ENCODE peak calls at places on chromosomes 11 and 22, in nine cellular contexts. Y is heart left ventricle, T is body of pancreas, W is H1, C is ovary, B is transverse colon, N is HCT116, M is IMR-90, S is suprapubic skin. U is an unnamed sample.

GRCh38 chr11:8593935-8594909 is at the start of gene STK33:
- DNase-seq in N (peak; percentile 34), M (no peak), S (no peak), Y (peak; percentile 68), B (peak; percentile 63), C (peak; percentile 54), T (peak; percentile 75), W (peak; percentile 27), U (peak; percentile 66)

GRCh38 chr22:49329636-49330035 is 498.0 kb downstream of the BRD1 start:
- DNase-seq in S (no peak), M (no peak), B (no peak), Y (no peak), C (no peak), W (no peak), T (no peak), N (no peak), U (peak; percentile 4)

GRCh38 chr22:18110194-18110943 is at the start of gene TUBA8:
- DNase-seq in N (no peak), M (peak; percentile 16), Y (peak; percentile 46), B (peak; percentile 25), S (peak; percentile 73), C (peak; percentile 53), W (no peak), T (peak; percentile 55), U (peak; percentile 75)

GRCh38 chr22:22591348-22592299 is 32.6 kb upstream of the PRAME start:
- DNase-seq in N (no peak), M (peak; percentile 13), W (no peak), Y (no peak), B (no peak), T (no peak), C (no peak), S (no peak), U (no peak)

GRCh38 chr11:10450451-10451398 is 4.3 kb upstream of the AMPD3 start:
- DNase-seq in C (peak; percentile 21), N (peak; percentile 62), M (no peak), Y (no peak), B (peak; percentile 78), W (peak; percentile 49), T (peak; percentile 77), S (no peak), U (peak; percentile 74)

GRCh38 chr11:55852141-55852540 is 13.6 kb downstream of the OR5D16 start:
- DNase-seq in N (no peak), S (no peak), T (no peak), W (no peak), C (no peak), Y (no peak), B (no peak), M (no peak), U (no peak)

GRCh38 chr11:102085864-102086551 is 24.2 kb upstream of the YAP1 start:
- DNase-seq in T (no peak), W (no peak), Y (no peak), N (peak; percentile 35), M (peak; percentile 39), B (no peak), C (no peak), S (no peak), U (no peak)

GRCh38 chr22:21591695-21592094 is 24.2 kb downstream of the UBE2L3 start:
- DNase-seq in M (no peak), W (no peak), B (no peak), N (no peak), Y (peak; percentile 60), S (no peak), C (no peak), T (no peak), U (no peak)

GRCh38 chr11:7575841-7576451 is 62.1 kb downstream of the PPFIBP2 start:
- DNase-seq in S (no peak), T (no peak), M (no peak), N (no peak), B (peak; percentile 78), C (no peak), W (no peak), Y (peak; percentile 24), U (peak; percentile 74)
- TF ChIP-seq POLR2A in S (no peak), T (no peak), M (no peak), N (no peak), B (peak; percentile 73), C (no peak), W (no peak), Y (no peak), U (no peak)

GRCh38 chr22:38482662-38483308 is 14.9 kb downstream of the KDELR3 start:
- DNase-seq in S (no peak), Y (no peak), B (no peak), N (no peak), C (no peak), W (no peak), T (no peak), M (no peak), U (no peak)
- TF ChIP-seq POLR2A in S (no peak), Y (no peak), B (no peak), N (no peak), C (no peak), W (no peak), T (no peak), M (peak; percentile 35), U (no peak)

DNA sequence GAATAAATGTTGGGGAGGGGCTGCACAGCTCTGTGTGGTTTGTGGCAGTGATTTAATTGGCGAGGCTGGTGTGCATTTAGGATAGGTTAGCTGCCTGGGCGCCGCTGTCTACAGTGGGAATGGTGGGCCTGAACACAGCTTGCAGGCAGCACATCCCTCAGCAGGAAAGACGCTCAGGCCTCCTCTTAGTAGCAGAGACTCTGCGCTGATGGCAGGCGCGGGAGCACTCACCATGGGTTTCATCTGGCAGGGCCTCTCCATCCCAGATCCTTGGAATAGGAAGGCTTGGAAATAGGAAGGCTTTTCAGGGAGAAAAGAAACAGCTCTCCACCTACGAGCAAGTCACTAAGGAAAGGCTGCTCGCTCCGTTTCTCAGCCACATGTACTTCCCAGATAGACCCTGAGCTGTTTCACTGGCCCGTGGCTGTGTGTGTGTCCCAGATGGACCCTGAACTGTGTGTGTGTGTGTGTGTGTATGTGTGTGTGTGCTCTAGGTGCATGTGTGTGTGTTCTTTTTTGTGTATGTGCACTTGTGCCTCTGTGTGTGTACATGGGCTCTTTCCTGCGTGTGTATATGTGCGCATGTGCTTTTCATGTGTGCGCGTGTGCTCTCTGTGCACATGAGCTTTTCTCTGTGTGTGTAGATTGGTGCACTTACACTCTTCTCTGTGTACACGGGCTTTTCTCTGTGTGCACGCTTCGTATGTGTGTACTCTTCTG is 144.0 kb downstream of the TBC1D22A start:
- DNase-seq in S (no peak), N (no peak), Y (no peak), T (no peak), W (no peak), C (no peak), M (no peak), B (no peak), U (no peak)
- TF ChIP-seq POLR2A in S (no peak), N (no peak), Y (no peak), T (no peak), W (no peak), C (no peak), M (no peak), B (no peak), U (no peak)

GRCh38 chr11:44568706-44569473 is 3.4 kb downstream of the CD82 start:
- DNase-seq in T (peak; percentile 82), N (no peak), S (peak; percentile 84), Y (peak; percentile 76), B (peak; percentile 77), C (peak; percentile 73), M (peak; percentile 98), W (no peak), U (peak; percentile 75)
- TF ChIP-seq POLR2A in T (peak; percentile 13), N (no peak), S (no peak), Y (no peak), B (no peak), C (no peak), M (peak; percentile 52), W (no peak), U (no peak)

GRCh38 chr22:19970031-19970478 is 28.4 kb upstream of the TXNRD2 start:
- DNase-seq in M (no peak), S (no peak), W (no peak), B (no peak), T (no peak), N (no peak), Y (no peak), C (no peak), U (no peak)
- TF ChIP-seq POLR2A in M (no peak), S (no peak), W (no peak), B (no peak), T (no peak), N (no peak), Y (no peak), C (no peak), U (no peak)

GRCh38 chr11:441418-442274 is at the start of gene ANO9:
- DNase-seq in B (peak; percentile 87), T (peak; percentile 83), M (no peak), W (no peak), C (no peak), S (no peak), Y (no peak), N (no peak), U (peak; percentile 81)

GRCh38 chr11:445765-446588 is 4.1 kb upstream of the PTDSS2 start:
- DNase-seq in Y (no peak), B (peak; percentile 77), T (no peak), W (no peak), M (no peak), N (no peak), S (no peak), C (no peak), U (no peak)

GRCh38 chr11:442611-443081 is 835 bp upstream of the ANO9 start:
- DNase-seq in Y (no peak), M (no peak), B (no peak), S (no peak), W (no peak), T (no peak), N (no peak), C (no peak), U (no peak)

GRCh38 chr11:444397-445144 is 2.8 kb upstream of the ANO9 start:
- DNase-seq in W (no peak), B (peak; percentile 84), Y (no peak), N (no peak), T (peak; percentile 32), M (peak; percentile 22), S (no peak), C (no peak), U (peak; percentile 33)

DNA sequence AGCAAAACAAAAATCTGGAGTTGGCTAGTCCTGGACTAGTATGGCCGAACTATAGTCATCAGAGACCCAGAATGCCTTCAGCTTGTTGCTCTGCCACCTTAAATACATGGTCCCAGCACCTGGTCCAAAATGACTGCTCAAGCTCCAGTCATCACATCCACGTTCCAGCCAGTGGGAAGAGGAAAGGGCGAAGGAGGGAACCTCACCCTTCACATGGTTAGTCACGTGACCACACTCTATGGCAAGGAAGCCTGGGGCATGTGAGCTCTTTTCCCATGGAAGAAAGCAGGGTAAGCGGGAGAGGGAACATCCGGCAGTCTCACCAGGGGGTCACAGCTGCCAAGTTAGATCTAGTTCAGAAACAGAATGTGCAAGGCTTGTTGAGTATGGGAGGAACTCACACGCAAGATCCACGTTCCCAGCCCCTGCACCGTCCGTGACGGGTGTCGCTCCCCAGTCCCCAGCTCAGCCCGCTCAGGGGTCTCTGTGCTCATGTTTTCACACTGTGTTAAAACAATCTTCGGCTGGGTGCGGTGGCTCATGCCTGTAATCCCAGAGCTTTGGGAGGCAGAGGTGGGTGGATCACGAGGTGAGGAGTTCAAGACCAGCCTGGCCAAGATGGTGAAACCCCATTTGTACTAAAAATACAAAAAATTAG is 1.9 kb upstream of the ANO9 start:
- DNase-seq in Y (no peak), M (peak; percentile 12), T (no peak), N (no peak), C (no peak), W (no peak), S (no peak), B (no peak), U (no peak)
- TF ChIP-seq POLR2A in Y (no peak), M (no peak), T (no peak), N (no peak), C (no peak), W (no peak), S (no peak), B (no peak), U (no peak)